ENCODE peak calls at places on chromosomes 1 and 21, in nine cellular contexts. O is midbrain; U is activated CD8-positive, alpha-beta memory T cell treated with anti-CD3 and anti-CD28 coated beads, Interleukin-2, amount 50 U/mL, for 48 hours; P is stromal cell of bone marrow; M is T1000; D is brain microvascular endothelial cell; V is cerebellar cortex; R is activated CD4-positive, alpha-beta T cell treated with anti-CD3 and anti-CD28 coated beads, Interleukin-2, amount 10 ng/mL, durations not matched to agents 7 days and 5 days; X is stimulated activated CD4-positive, alpha-beta T cell treated with anti-CD3 and anti-CD28 coated beads, Interleukin-12 subunit alpha, Interleukin-12 subunit beta, amount 100 ng/mL, for 24 hours. S is an unnamed sample.

GRCh38 chr1:159296697-159297375 is 5.3 kb upstream of the FCER1A start:
- DNase-seq in O (no peak), U (no peak), P (no peak), M (no peak), D (no peak), V (peak), R (no peak), X (no peak), S (no peak)

GRCh38 chr1:154720328-154721301 is 112.6 kb upstream of the ADAR start:
- DNase-seq in O (no peak), U (no peak), P (no peak), M (no peak), D (no peak), V (no peak), R (no peak), X (no peak), S (no peak)

GRCh38 chr1:115969509-115969908 is 6.8 kb upstream of the SLC22A15 start:
- DNase-seq in O (peak), U (no peak), P (no peak), M (no peak), D (no peak), V (peak), R (no peak), X (no peak), S (no peak)

GRCh38 chr21:38986460-38987395 is 181.0 kb downstream of the ETS2 start:
- DNase-seq in O (no peak), U (no peak), P (no peak), M (no peak), D (no peak), V (peak), R (no peak), X (no peak), S (no peak)

GRCh38 chr1:2206813-2207488 is 12.4 kb upstream of the FAAP20 start:
- DNase-seq in O (no peak), U (no peak), P (no peak), M (no peak), D (no peak), V (no peak), R (no peak), X (no peak), S (no peak)

GRCh38 chr1:228279011-228279721 is 71.3 kb downstream of the OBSCN start:
- DNase-seq in O (no peak), U (peak), P (no peak), M (no peak), D (no peak), V (no peak), R (no peak), X (no peak), S (no peak)

GRCh38 chr1:212702672-212703071 is 3.0 kb upstream of the BATF3 start:
- DNase-seq in O (no peak), U (no peak), P (no peak), M (no peak), D (no peak), V (no peak), R (no peak), X (no peak), S (no peak)

GRCh38 chr21:22120616-22121266 is 1122.5 kb downstream of the NCAM2 start:
- DNase-seq in O (no peak), U (no peak), P (no peak), M (no peak), D (no peak), V (no peak), R (no peak), X (no peak), S (no peak)

GRCh38 chr1:41711581-41711980 is 207.1 kb downstream of the HIVEP3 start:
- DNase-seq in O (peak), U (no peak), P (no peak), M (no peak), D (no peak), V (no peak), R (no peak), X (no peak), S (no peak)

GRCh38 chr1:159826436-159827101 is at the start of gene SLAMF8:
- DNase-seq in O (no peak), U (peak), P (no peak), M (no peak), D (no peak), V (no peak), R (peak), X (peak), S (no peak)

GRCh38 chr1:205656236-205656635 is 24.1 kb downstream of the SLC45A3 start:
- DNase-seq in O (no peak), U (no peak), P (peak), M (no peak), D (no peak), V (no peak), R (no peak), X (no peak), S (no peak)

GRCh38 chr1:87334351-87335174 is 5.9 kb downstream of the LMO4 start:
- DNase-seq in O (peak), U (peak), P (no peak), M (no peak), D (no peak), V (peak), R (no peak), X (no peak), S (no peak)

GRCh38 chr1:244843148-244843978 is 7.9 kb downstream of the COX20 start:
- DNase-seq in O (no peak), U (no peak), P (no peak), M (no peak), D (no peak), V (no peak), R (no peak), X (no peak), S (no peak)

S was measured in amniotic stem cell.